ENCODE peak calls at places on chromosomes 3 and 15, in five cellular contexts. One of them, this sample, is unnamed.

GRCh38 chr3:108959017-108959416 is 5.3 kb upstream of the GUCA1C start:
- DNase-seq in stomach: no peak
- DNase-seq in H54: no peak
- DNase-seq in adrenal gland: no peak
- DNase-seq in NB4: no peak
- DNase-seq in this sample: no peak

GRCh38 chr3:187811580-187812250 is 66.4 kb upstream of the BCL6 start:
- DNase-seq in stomach: no peak
- DNase-seq in H54: peak
- DNase-seq in adrenal gland: peak
- DNase-seq in NB4: peak
- DNase-seq in this sample: no peak

GRCh38 chr3:148604270-148605085 is 93.2 kb upstream of the AGTR1 start:
- DNase-seq in stomach: no peak
- DNase-seq in H54: no peak
- DNase-seq in adrenal gland: no peak
- DNase-seq in NB4: no peak
- DNase-seq in this sample: no peak

GRCh38 chr3:84772841-84773240 is 185.9 kb upstream of the CADM2 start:
- DNase-seq in stomach: no peak
- DNase-seq in H54: no peak
- DNase-seq in adrenal gland: no peak
- DNase-seq in NB4: no peak
- DNase-seq in this sample: no peak

GRCh38 chr15:79025201-79025600 is 65.4 kb downstream of the RASGRF1 start:
- DNase-seq in stomach: no peak
- DNase-seq in H54: no peak
- DNase-seq in adrenal gland: no peak
- DNase-seq in NB4: peak
- DNase-seq in this sample: no peak

GRCh38 chr3:72520690-72521308 is 327.4 kb downstream of the SHQ1 start:
- DNase-seq in stomach: no peak
- DNase-seq in H54: no peak
- DNase-seq in adrenal gland: no peak
- DNase-seq in NB4: no peak
- DNase-seq in this sample: no peak

GRCh38 chr3:45199837-45200648 is 26.0 kb downstream of the TMEM158 start:
- DNase-seq in stomach: no peak
- DNase-seq in H54: no peak
- DNase-seq in adrenal gland: no peak
- DNase-seq in NB4: no peak
- DNase-seq in this sample: no peak

GRCh38 chr3:171142985-171143384 is 116.5 kb upstream of the SLC2A2 start:
- DNase-seq in stomach: peak
- DNase-seq in H54: no peak
- DNase-seq in adrenal gland: no peak
- DNase-seq in NB4: no peak
- DNase-seq in this sample: no peak

GRCh38 chr3:187227658-187228258 is 30.5 kb downstream of the RTP1 start:
- DNase-seq in stomach: no peak
- DNase-seq in H54: peak
- DNase-seq in adrenal gland: no peak
- DNase-seq in NB4: no peak
- DNase-seq in this sample: no peak

GRCh38 chr3:10193692-10194327 is 29.1 kb downstream of the IRAK2 start:
- DNase-seq in stomach: no peak
- DNase-seq in H54: no peak
- DNase-seq in adrenal gland: peak
- DNase-seq in NB4: no peak
- DNase-seq in this sample: no peak

GRCh38 chr3:157527471-157527881 is 24.3 kb upstream of the VEPH1 start:
- DNase-seq in stomach: no peak
- DNase-seq in H54: no peak
- DNase-seq in adrenal gland: no peak
- DNase-seq in NB4: no peak
- DNase-seq in this sample: no peak

GRCh38 chr15:70245932-70246622 is 148.4 kb upstream of the TLE3 start:
- DNase-seq in stomach: peak
- DNase-seq in H54: peak
- DNase-seq in adrenal gland: peak
- DNase-seq in NB4: peak
- DNase-seq in this sample: no peak

GRCh38 chr3:149473314-149473990 is 1.0 kb upstream of the TM4SF4 start:
- DNase-seq in stomach: peak
- DNase-seq in H54: peak
- DNase-seq in adrenal gland: peak
- DNase-seq in NB4: peak
- DNase-seq in this sample: no peak

GRCh38 chr3:43222594-43222993 is 63.7 kb upstream of the SNRK start:
- DNase-seq in stomach: no peak
- DNase-seq in H54: no peak
- DNase-seq in adrenal gland: no peak
- DNase-seq in NB4: no peak
- DNase-seq in this sample: no peak

GRCh38 chr3:143526016-143526540 is 322.2 kb downstream of the SLC9A9 start:
- DNase-seq in stomach: no peak
- DNase-seq in H54: no peak
- DNase-seq in adrenal gland: no peak
- DNase-seq in NB4: no peak
- DNase-seq in this sample: no peak

GRCh38 chr3:55476515-55476914 is 10.6 kb downstream of the WNT5A start:
- DNase-seq in stomach: no peak
- DNase-seq in H54: peak
- DNase-seq in adrenal gland: no peak
- DNase-seq in NB4: no peak
- DNase-seq in this sample: no peak

GRCh38 chr3:184937611-184938010 is 125.6 kb downstream of the VPS8 start:
- DNase-seq in stomach: no peak
- DNase-seq in H54: no peak
- DNase-seq in adrenal gland: no peak
- DNase-seq in NB4: peak
- DNase-seq in this sample: no peak

GRCh38 chr3:20264900-20265567 is 79.0 kb upstream of the SGO1 start:
- DNase-seq in stomach: no peak
- DNase-seq in H54: no peak
- DNase-seq in adrenal gland: no peak
- DNase-seq in NB4: no peak
- DNase-seq in this sample: no peak

GRCh38 chr3:1228289-1228688 is 135.5 kb downstream of the CNTN6 start:
- DNase-seq in stomach: no peak
- DNase-seq in H54: no peak
- DNase-seq in adrenal gland: no peak
- DNase-seq in NB4: no peak
- DNase-seq in this sample: no peak

GRCh38 chr3:149959443-149959842 is 11.3 kb downstream of the PFN2 start:
- DNase-seq in stomach: no peak
- DNase-seq in H54: no peak
- DNase-seq in adrenal gland: no peak
- DNase-seq in NB4: no peak
- DNase-seq in this sample: no peak

GRCh38 chr15:94346272-94346671 is 114.9 kb downstream of the MCTP2 start:
- DNase-seq in stomach: no peak
- DNase-seq in H54: no peak
- DNase-seq in adrenal gland: no peak
- DNase-seq in NB4: no peak
- DNase-seq in this sample: no peak

GRCh38 chr3:126111126-126111551 is 27.2 kb upstream of the SLC41A3 start:
- DNase-seq in stomach: peak
- DNase-seq in H54: no peak
- DNase-seq in adrenal gland: no peak
- DNase-seq in NB4: no peak
- DNase-seq in this sample: no peak

GRCh38 chr15:94610069-94610863 is 378.9 kb downstream of the MCTP2 start:
- DNase-seq in stomach: no peak
- DNase-seq in H54: no peak
- DNase-seq in adrenal gland: no peak
- DNase-seq in NB4: no peak
- DNase-seq in this sample: no peak

GRCh38 chr3:115788921-115789470 is 165.7 kb downstream of the GAP43 start:
- DNase-seq in stomach: no peak
- DNase-seq in H54: peak
- DNase-seq in adrenal gland: no peak
- DNase-seq in NB4: no peak
- DNase-seq in this sample: no peak

GRCh38 chr3:115785782-115786181 is 162.5 kb downstream of the GAP43 start:
- DNase-seq in stomach: no peak
- DNase-seq in H54: no peak
- DNase-seq in adrenal gland: no peak
- DNase-seq in NB4: no peak
- DNase-seq in this sample: no peak

GRCh38 chr3:115787818-115788217 is 164.5 kb downstream of the GAP43 start:
- DNase-seq in stomach: no peak
- DNase-seq in H54: no peak
- DNase-seq in adrenal gland: no peak
- DNase-seq in NB4: no peak
- DNase-seq in this sample: no peak

GRCh38 chr3:115784739-115785571 is 161.6 kb downstream of the GAP43 start:
- DNase-seq in stomach: no peak
- DNase-seq in H54: no peak
- DNase-seq in adrenal gland: no peak
- DNase-seq in NB4: no peak
- DNase-seq in this sample: peak

DNA sequence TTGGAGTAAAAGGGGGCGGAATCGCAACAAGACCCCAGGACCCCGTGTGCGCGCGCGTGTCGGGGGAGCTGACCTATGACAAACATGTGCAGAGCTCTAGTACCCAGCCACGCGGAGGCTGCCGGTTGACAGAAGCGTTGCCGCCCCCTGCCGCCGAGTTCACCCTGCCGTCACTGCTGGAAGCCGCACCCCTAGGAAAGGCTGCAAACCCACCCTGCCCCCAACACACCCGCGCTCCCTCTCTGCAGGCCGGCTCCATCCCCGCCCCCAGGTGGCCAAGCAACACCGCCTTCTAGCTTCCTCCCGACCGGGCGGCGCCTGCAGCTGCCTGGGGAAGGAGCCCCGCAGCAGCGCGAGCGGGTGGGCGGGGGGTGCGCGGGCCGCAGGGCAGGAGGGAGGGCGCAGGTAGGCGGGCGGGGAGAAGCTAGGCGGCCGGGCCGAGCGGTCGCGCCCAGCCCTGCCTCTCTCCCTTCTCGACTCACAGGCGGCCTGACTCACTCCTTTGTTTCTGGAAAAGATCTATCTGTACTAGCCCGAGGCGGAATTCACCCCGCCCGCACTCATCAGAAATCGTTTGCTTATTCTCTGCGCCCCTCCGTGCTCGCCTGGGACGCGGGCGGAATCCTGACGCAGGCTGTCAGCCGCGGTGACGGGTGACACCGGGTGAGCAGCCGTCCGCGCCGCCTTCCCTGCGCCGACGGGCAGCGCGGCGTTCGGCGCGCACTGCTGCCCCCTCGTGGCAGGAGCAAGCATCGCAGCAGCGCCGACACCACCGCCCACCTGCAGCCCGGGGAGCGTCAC is 160.8 kb downstream of the GAP43 start:
- DNase-seq in stomach: peak
- DNase-seq in H54: peak
- DNase-seq in adrenal gland: peak
- DNase-seq in NB4: peak
- DNase-seq in this sample: peak
- TF ChIP-seq POLR2A in stomach: no peak
- TF ChIP-seq POLR2A in H54: peak
- TF ChIP-seq POLR2A in adrenal gland: peak
- TF ChIP-seq POLR2A in NB4: no peak
- TF ChIP-seq POLR2A in this sample: no peak

GRCh38 chr15:38563723-38564519 is 693 bp downstream of the RASGRP1 start:
- DNase-seq in stomach: peak
- DNase-seq in H54: peak
- DNase-seq in adrenal gland: peak
- DNase-seq in NB4: peak
- DNase-seq in this sample: peak
- TF ChIP-seq POLR2A in stomach: no peak
- TF ChIP-seq POLR2A in H54: no peak
- TF ChIP-seq POLR2A in adrenal gland: no peak
- TF ChIP-seq POLR2A in NB4: no peak
- TF ChIP-seq POLR2A in this sample: no peak

GRCh38 chr15:42622328-42622925 is 47.0 kb downstream of the STARD9 start:
- DNase-seq in stomach: no peak
- DNase-seq in H54: no peak
- DNase-seq in adrenal gland: no peak
- DNase-seq in NB4: no peak
- DNase-seq in this sample: no peak
- TF ChIP-seq POLR2A in stomach: no peak
- TF ChIP-seq POLR2A in H54: no peak
- TF ChIP-seq POLR2A in adrenal gland: no peak
- TF ChIP-seq POLR2A in NB4: no peak
- TF ChIP-seq POLR2A in this sample: no peak

GRCh38 chr15:50907866-50908208 is 646 bp upstream of the AP4E1 start:
- DNase-seq in stomach: peak
- DNase-seq in H54: no peak
- DNase-seq in adrenal gland: peak
- DNase-seq in NB4: peak
- DNase-seq in this sample: peak

GRCh38 chr15:50906954-50907865 is 1.3 kb upstream of the AP4E1 start:
- DNase-seq in stomach: peak
- DNase-seq in H54: no peak
- DNase-seq in adrenal gland: no peak
- DNase-seq in NB4: peak
- DNase-seq in this sample: peak

GRCh38 chr15:50911001-50911400 is 2.5 kb downstream of the AP4E1 start:
- DNase-seq in stomach: no peak
- DNase-seq in H54: no peak
- DNase-seq in adrenal gland: no peak
- DNase-seq in NB4: peak
- DNase-seq in this sample: no peak

GRCh38 chr15:50909044-50909342 is 510 bp downstream of the AP4E1 start:
- DNase-seq in stomach: no peak
- DNase-seq in H54: no peak
- DNase-seq in adrenal gland: no peak
- DNase-seq in NB4: no peak
- DNase-seq in this sample: no peak

GRCh38 chr15:50908209-50909043 is at the start of gene AP4E1:
- DNase-seq in stomach: peak
- DNase-seq in H54: peak
- DNase-seq in adrenal gland: peak
- DNase-seq in NB4: peak
- DNase-seq in this sample: peak
- TF ChIP-seq POLR2A in stomach: no peak
- TF ChIP-seq POLR2A in H54: peak
- TF ChIP-seq POLR2A in adrenal gland: peak
- TF ChIP-seq POLR2A in NB4: peak
- TF ChIP-seq POLR2A in this sample: peak

This sample was measured in erythroblast.